ENCODE peak calls at places on chromosomes 3 and 15, in four cellular contexts. H, S, L and W are unnamed samples.
A peak's percentile ranks its signal among the peaks of the same experiment; 100 is the strongest.

GRCh38 chr15:63073497-63074172 is 31.1 kb downstream of the TPM1 start:
- DNase-seq in L (no peak), S (no peak), H (no peak), W (peak; percentile 36)

GRCh38 chr3:46863261-46863782 is at the start of gene MYL3:
- DNase-seq in S (no peak), H (no peak), L (no peak), W (no peak)

GRCh38 chr15:65757256-65757655 is 34.8 kb downstream of the DENND4A start:
- DNase-seq in H (peak; percentile 10), L (no peak), S (no peak), W (no peak)

GRCh38 chr3:62873672-62874397 is 1.4 kb downstream of the CADPS start:
- DNase-seq in S (peak; percentile 89), H (no peak), L (no peak), W (peak; percentile 2)

GRCh38 chr3:44420676-44421075 is 56.8 kb downstream of the ZNF445 start:
- DNase-seq in S (no peak), L (no peak), H (no peak), W (no peak)

GRCh38 chr3:171838218-171838720 is 4.9 kb upstream of the TMEM212 start:
- DNase-seq in L (no peak), S (no peak), H (peak; percentile 90), W (no peak)

GRCh38 chr3:126970921-126971320 is 12.0 kb upstream of the PLXNA1 start:
- DNase-seq in H (no peak), S (no peak), L (no peak), W (no peak)

GRCh38 chr3:14452676-14453367 is 50.4 kb downstream of the SLC6A6 start:
- DNase-seq in H (no peak), L (no peak), S (no peak), W (no peak)

GRCh38 chr3:196640501-196640968 is 1.0 kb downstream of the NRROS start:
- DNase-seq in H (no peak), S (no peak), L (no peak), W (no peak)

GRCh38 chr3:52299815-52300611 is 12.4 kb downstream of the GLYCTK start:
- DNase-seq in H (peak; percentile 65), S (peak; percentile 26), L (no peak), W (peak; percentile 83)

GRCh38 chr3:105857963-105858362 is 10.8 kb downstream of the CBLB start:
- DNase-seq in L (no peak), S (no peak), H (no peak), W (no peak)

GRCh38 chr3:37086918-37087317 is 87.5 kb downstream of the LRRFIP2 start:
- DNase-seq in S (no peak), L (no peak), H (no peak), W (no peak)

GRCh38 chr3:134426660-134427181 is 52.5 kb upstream of the AMOTL2 start:
- DNase-seq in L (no peak), H (no peak), S (no peak), W (no peak)

GRCh38 chr15:94206463-94207167 is 24.7 kb upstream of the MCTP2 start:
- DNase-seq in S (no peak), L (no peak), H (no peak), W (no peak)

GRCh38 chr15:95085056-95085455 is 853.7 kb downstream of the MCTP2 start:
- DNase-seq in L (no peak), S (no peak), H (no peak), W (no peak)

GRCh38 chr15:77138167-77138522 is 67.2 kb upstream of the TSPAN3 start:
- DNase-seq in S (no peak), L (no peak), H (no peak), W (no peak)

GRCh38 chr3:43907508-43907858 is 216.7 kb downstream of the ABHD5 start:
- DNase-seq in H (no peak), S (no peak), L (peak; percentile 53), W (no peak)

GRCh38 chr3:38375072-38375471 is 28.5 kb downstream of the XYLB start:
- DNase-seq in S (no peak), H (no peak), L (no peak), W (no peak)

GRCh38 chr15:32718822-32719716 is 1.3 kb downstream of the GREM1 start:
- DNase-seq in S (peak; percentile 40), H (no peak), L (no peak), W (no peak)

GRCh38 chr15:37106490-37107001 is 6.2 kb upstream of the MEIS2 start:
- DNase-seq in L (no peak), S (peak; percentile 62), H (no peak), W (peak; percentile 29)

GRCh38 chr3:193868590-193868989 is 267.4 kb upstream of the HES1 start:
- DNase-seq in H (no peak), L (peak; percentile 21), S (no peak), W (no peak)

GRCh38 chr15:76967067-76967466 is 27.9 kb upstream of the PSTPIP1 start:
- DNase-seq in L (no peak), H (no peak), S (no peak), W (no peak)

GRCh38 chr3:27521179-27521871 is 37.1 kb upstream of the SLC4A7 start:
- DNase-seq in S (no peak), L (no peak), H (peak; percentile 69), W (no peak)

GRCh38 chr15:56524915-56525314 is 60.0 kb upstream of the MNS1 start:
- DNase-seq in S (no peak), L (no peak), H (no peak), W (no peak)

GRCh38 chr3:77889616-77890015 is 849.7 kb downstream of the ROBO2 start:
- DNase-seq in S (no peak), L (no peak), H (no peak), W (no peak)

GRCh38 chr3:77885381-77885780 is 845.5 kb downstream of the ROBO2 start:
- DNase-seq in S (no peak), L (no peak), H (no peak), W (no peak)

GRCh38 chr3:77887611-77888010 is 847.7 kb downstream of the ROBO2 start:
- DNase-seq in H (no peak), L (no peak), S (no peak), W (no peak)
- TF ChIP-seq NR2C2 in H (no peak), L (no peak), S (no peak), W (no peak)

DNA sequence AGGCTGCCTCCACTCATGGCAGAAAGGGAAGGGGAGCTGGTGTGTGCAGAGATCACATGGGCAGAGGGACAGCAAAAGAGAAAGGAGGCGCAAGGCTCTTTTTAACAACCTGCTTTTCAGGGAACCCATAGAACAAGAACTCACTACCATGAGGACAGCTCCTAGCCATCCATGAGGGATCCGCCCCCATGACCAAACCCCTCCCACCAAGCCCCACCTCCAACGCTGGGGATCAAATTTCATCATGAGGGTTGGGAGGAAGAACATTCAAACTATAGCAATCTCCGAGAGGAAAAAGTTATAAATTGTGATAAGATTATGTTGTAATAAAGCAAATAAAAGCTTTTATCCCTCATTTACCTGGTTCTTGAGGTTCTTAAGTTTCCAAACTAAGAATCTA is 84.7 kb upstream of the LMCD1 start:
- DNase-seq in L (no peak), H (no peak), S (peak; percentile 18), W (peak; percentile 34)
- TF ChIP-seq NR2C2 in L (no peak), H (no peak), S (no peak), W (no peak)

GRCh38 chr3:86814918-86815655 is 175.9 kb downstream of the VGLL3 start:
- DNase-seq in H (no peak), L (no peak), S (no peak), W (no peak)

GRCh38 chr3:86815880-86816279 is 175.1 kb downstream of the VGLL3 start:
- DNase-seq in H (no peak), S (no peak), L (no peak), W (no peak)

GRCh38 chr3:86814321-86814720 is 176.6 kb downstream of the VGLL3 start:
- DNase-seq in S (no peak), L (no peak), H (no peak), W (no peak)
- TF ChIP-seq NR2C2 in S (no peak), L (no peak), H (no peak), W (no peak)

DNA sequence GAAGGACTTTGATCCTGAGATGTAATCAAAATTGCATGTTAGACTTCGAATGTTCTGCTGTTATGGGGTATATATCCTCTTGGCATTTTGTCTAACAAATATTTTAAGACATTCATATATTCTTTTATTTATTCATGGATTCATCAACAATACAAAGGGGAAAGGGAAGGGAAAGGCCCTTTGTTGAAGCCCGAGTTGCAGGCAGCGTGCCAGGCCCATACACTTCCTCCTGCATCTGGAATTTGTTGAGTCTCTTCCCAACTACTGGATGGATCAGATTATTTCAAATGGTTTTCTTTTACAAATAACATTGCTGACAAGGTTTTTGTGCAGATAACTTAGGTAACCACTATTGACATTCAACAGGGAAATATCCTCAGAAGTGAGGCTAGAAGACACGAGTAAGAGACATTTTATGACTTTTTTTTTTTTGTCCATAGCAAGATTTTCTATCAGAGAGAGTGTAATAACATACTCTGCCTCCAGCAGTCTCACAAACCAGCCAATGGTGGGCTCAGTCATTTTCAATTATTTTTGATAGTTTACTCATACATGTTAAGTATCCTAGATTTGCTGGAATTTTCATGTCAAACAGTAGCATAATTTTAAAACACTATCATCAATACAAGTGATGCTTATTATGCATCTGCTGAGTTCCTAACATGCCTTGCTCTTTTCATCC is 94.3 kb downstream of the RPL39L start:
- DNase-seq in S (no peak), L (no peak), H (no peak), W (no peak)
- TF ChIP-seq NR2C2 in S (no peak), L (no peak), H (no peak), W (no peak)

DNA sequence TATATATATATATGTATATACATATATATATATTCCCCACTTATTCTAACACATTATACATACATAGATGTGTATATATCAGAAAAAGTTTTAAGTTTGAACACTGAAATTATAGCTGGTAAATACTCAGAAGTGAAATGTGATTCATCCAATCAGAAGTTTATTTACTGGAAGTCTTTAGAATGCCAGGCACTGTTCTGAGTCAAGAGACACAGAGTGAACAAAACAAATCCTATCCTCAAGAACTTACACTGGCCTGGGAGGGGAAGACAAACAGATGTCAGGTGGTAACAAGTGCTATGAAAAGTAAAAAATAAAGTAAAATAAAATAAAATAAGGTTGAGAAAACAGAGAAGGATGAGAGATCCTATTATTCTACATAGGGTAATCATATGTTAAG is 13.4 kb downstream of the DHX36 start:
- DNase-seq in H (no peak), S (no peak), L (no peak), W (no peak)
- TF ChIP-seq NR2C2 in H (no peak), S (no peak), L (no peak), W (no peak)

GRCh38 chr3:99549918-99550603 is 88.3 kb upstream of the COL8A1 start:
- DNase-seq in S (no peak), H (no peak), L (no peak), W (no peak)
- TF ChIP-seq NR2C2 in S (no peak), H (no peak), L (no peak), W (no peak)